ENCODE peak calls at places on chromosomes 1 and 21, in five cellular contexts. S, T, X, P and E are unnamed samples.

GRCh38 chr1:67843335-67843734 is 10.1 kb upstream of the GNG12 start:
- DNase-seq in S (no peak), T (no peak), X (no peak), P (peak), E (no peak)

GRCh38 chr1:205965039-205965630 is 21.9 kb upstream of the SLC26A9 start:
- DNase-seq in S (no peak), T (no peak), X (no peak), P (no peak), E (no peak)

GRCh38 chr1:241551759-241552638 is 19.8 kb downstream of the KMO start:
- DNase-seq in S (peak), T (peak), X (peak), P (no peak), E (no peak)

GRCh38 chr1:17212487-17213121 is 7.7 kb downstream of the PADI1 start:
- DNase-seq in S (peak), T (peak), X (peak), P (peak), E (peak)

GRCh38 chr1:17255336-17255735 is 6.4 kb downstream of the PADI3 start:
- DNase-seq in S (no peak), T (no peak), X (no peak), P (no peak), E (no peak)

GRCh38 chr1:11806307-11806936 is 431 bp downstream of the CLCN6 start:
- DNase-seq in S (no peak), T (no peak), X (no peak), P (peak), E (peak)

GRCh38 chr1:19942088-19942487 is 18.7 kb upstream of the PLA2G2E start:
- DNase-seq in S (no peak), T (no peak), X (no peak), P (no peak), E (no peak)

GRCh38 chr1:157135646-157136045 is 2.5 kb downstream of the ETV3 start:
- DNase-seq in S (no peak), T (no peak), X (no peak), P (no peak), E (no peak)

GRCh38 chr1:233815865-233816264 is 88.6 kb upstream of the SLC35F3 start:
- DNase-seq in S (no peak), T (no peak), X (no peak), P (no peak), E (no peak)

GRCh38 chr1:59692591-59692990 is 122.2 kb upstream of the HOOK1 start:
- DNase-seq in S (no peak), T (no peak), X (no peak), P (peak), E (no peak)

GRCh38 chr1:212413902-212414327 is 771 bp downstream of the PACC1 start:
- DNase-seq in S (no peak), T (no peak), X (peak), P (peak), E (no peak)

GRCh38 chr21:42305707-42306147 is 9.5 kb downstream of the TFF3 start:
- DNase-seq in S (no peak), T (no peak), X (no peak), P (no peak), E (no peak)

GRCh38 chr1:96808186-96808585 is 86.6 kb downstream of the PTBP2 start:
- DNase-seq in S (no peak), T (no peak), X (no peak), P (no peak), E (no peak)

GRCh38 chr1:67791261-67791660 is 42.0 kb downstream of the GNG12 start:
- DNase-seq in S (no peak), T (no peak), X (no peak), P (no peak), E (no peak)

GRCh38 chr1:8412183-8412831 is 94.4 kb downstream of the SLC45A1 start:
- DNase-seq in S (no peak), T (no peak), X (no peak), P (peak), E (peak)

GRCh38 chr1:166489670-166490436 is 323.1 kb upstream of the FAM78B start:
- DNase-seq in S (peak), T (peak), X (peak), P (no peak), E (no peak)

GRCh38 chr1:91589438-91589837 is 88.8 kb downstream of the CDC7 start:
- DNase-seq in S (no peak), T (no peak), X (no peak), P (no peak), E (no peak)

GRCh38 chr1:35565742-35566133 is 7.4 kb upstream of the TFAP2E start:
- DNase-seq in S (no peak), T (no peak), X (no peak), P (no peak), E (no peak)

GRCh38 chr1:41822865-41823264 is 95.9 kb downstream of the HIVEP3 start:
- DNase-seq in S (no peak), T (no peak), X (no peak), P (no peak), E (no peak)

GRCh38 chr1:1400576-1401456 is 1.7 kb upstream of the CCNL2 start:
- DNase-seq in S (no peak), T (no peak), X (no peak), P (no peak), E (no peak)

GRCh38 chr21:35606578-35606977 is 453.7 kb downstream of the SETD4 start:
- DNase-seq in S (no peak), T (no peak), X (no peak), P (no peak), E (no peak)

GRCh38 chr1:38581396-38581795 is 278.2 kb downstream of the RRAGC start:
- DNase-seq in S (peak), T (no peak), X (no peak), P (no peak), E (no peak)

GRCh38 chr21:18764720-18765119 is 361.1 kb upstream of the TMPRSS15 start:
- DNase-seq in S (no peak), T (no peak), X (no peak), P (no peak), E (no peak)

GRCh38 chr1:31153423-31153822 is 86.3 kb downstream of the NKAIN1 start:
- DNase-seq in S (no peak), T (no peak), X (no peak), P (no peak), E (no peak)

GRCh38 chr1:84883286-84883685 is 9.7 kb downstream of the LPAR3 start:
- DNase-seq in S (no peak), T (no peak), X (no peak), P (peak), E (peak)

GRCh38 chr1:51327386-51327785 is 3.0 kb downstream of the TTC39A start:
- DNase-seq in S (no peak), T (no peak), X (no peak), P (no peak), E (no peak)

GRCh38 chr1:58575831-58576726 is 973 bp downstream of the TACSTD2 start:
- DNase-seq in S (peak), T (no peak), X (no peak), P (no peak), E (no peak)

GRCh38 chr1:67836769-67837168 is 3.5 kb upstream of the GNG12 start:
- DNase-seq in S (no peak), T (no peak), X (no peak), P (no peak), E (no peak)

GRCh38 chr1:46820560-46821060 is 21.8 kb downstream of the CYP4B1 start:
- DNase-seq in S (no peak), T (no peak), X (no peak), P (no peak), E (no peak)

GRCh38 chr1:19633106-19633505 is 11.0 kb upstream of the NBL1 start:
- DNase-seq in S (no peak), T (no peak), X (no peak), P (no peak), E (no peak)

GRCh38 chr1:54229281-54229891 is 29.4 kb downstream of the MRPL37 start:
- DNase-seq in S (no peak), T (no peak), X (peak), P (peak), E (no peak)

GRCh38 chr1:41528726-41529605 is 44.5 kb upstream of the EDN2 start:
- DNase-seq in S (no peak), T (no peak), X (no peak), P (no peak), E (no peak)

GRCh38 chr21:46145840-46146691 is 9.3 kb downstream of the FTCD start:
- DNase-seq in S (no peak), T (no peak), X (no peak), P (no peak), E (no peak)

GRCh38 chr1:243483084-243483845 is 227.4 kb downstream of the SDCCAG8 start:
- DNase-seq in S (peak), T (no peak), X (no peak), P (no peak), E (no peak)

GRCh38 chr1:175481126-175482071 is 262.0 kb downstream of the TNR start:
- DNase-seq in S (no peak), T (no peak), X (no peak), P (peak), E (no peak)

GRCh38 chr1:57839067-57839466 is 415.2 kb upstream of the DAB1 start:
- DNase-seq in S (no peak), T (no peak), X (no peak), P (peak), E (no peak)

GRCh38 chr1:12040457-12041051 is 21.3 kb downstream of the MIIP start:
- DNase-seq in S (no peak), T (no peak), X (no peak), P (peak), E (no peak)